ENCODE peak calls at places on chromosomes 3 and 15, in six cellular contexts. G, I, K, W, N and B are unnamed samples.

GRCh38 chr3:157370867-157371266 is 65.8 kb upstream of the PTX3 start:
- DNase-seq in I (no peak), K (no peak), W (no peak), G (no peak), N (no peak), B (no peak)

GRCh38 chr15:52348056-52348745 is 52.6 kb upstream of the MYO5C start:
- DNase-seq in W (no peak), I (peak), K (no peak), G (no peak), N (peak), B (no peak)

GRCh38 chr3:173371848-173372487 is 25.6 kb upstream of the NLGN1 start:
- DNase-seq in K (no peak), N (no peak), I (peak), W (peak), G (no peak), B (no peak)

GRCh38 chr3:32706348-32707025 is 21.5 kb downstream of the CNOT10 start:
- DNase-seq in K (no peak), G (no peak), N (no peak), W (no peak), I (peak), B (no peak)

GRCh38 chr15:90099868-90100854 is 2.1 kb downstream of the IDH2 start:
- DNase-seq in N (peak), G (no peak), I (peak), K (peak), W (no peak), B (peak)

GRCh38 chr15:31977138-31977537 is 53.2 kb upstream of the CHRNA7 start:
- DNase-seq in N (no peak), W (no peak), K (no peak), I (no peak), G (no peak), B (no peak)

GRCh38 chr3:166445865-166446264 is 608.6 kb upstream of the BCHE start:
- DNase-seq in K (no peak), W (no peak), I (peak), G (no peak), N (no peak), B (no peak)

GRCh38 chr3:56042326-56042951 is 425.8 kb downstream of the ERC2 start:
- DNase-seq in W (no peak), G (no peak), I (peak), K (no peak), N (no peak), B (no peak)

GRCh38 chr15:89098281-89098680 is 10.0 kb downstream of the ABHD2 start:
- DNase-seq in G (no peak), W (no peak), N (no peak), K (no peak), I (peak), B (peak)

GRCh38 chr15:70964058-70964457 is 71.4 kb downstream of the LRRC49 start:
- DNase-seq in W (no peak), G (no peak), K (no peak), I (peak), N (no peak), B (no peak)

GRCh38 chr3:127418560-127419099 is 130.8 kb upstream of the PRR20G start:
- DNase-seq in I (no peak), N (no peak), W (no peak), K (no peak), G (no peak), B (no peak)

GRCh38 chr3:43523454-43524053 is 98.3 kb downstream of the ANO10 start:
- DNase-seq in K (no peak), G (peak), N (no peak), W (no peak), I (peak), B (no peak)

GRCh38 chr15:100628746-100629145 is 26.4 kb downstream of the ASB7 start:
- DNase-seq in I (no peak), K (no peak), G (no peak), N (no peak), W (no peak), B (no peak)

DNA sequence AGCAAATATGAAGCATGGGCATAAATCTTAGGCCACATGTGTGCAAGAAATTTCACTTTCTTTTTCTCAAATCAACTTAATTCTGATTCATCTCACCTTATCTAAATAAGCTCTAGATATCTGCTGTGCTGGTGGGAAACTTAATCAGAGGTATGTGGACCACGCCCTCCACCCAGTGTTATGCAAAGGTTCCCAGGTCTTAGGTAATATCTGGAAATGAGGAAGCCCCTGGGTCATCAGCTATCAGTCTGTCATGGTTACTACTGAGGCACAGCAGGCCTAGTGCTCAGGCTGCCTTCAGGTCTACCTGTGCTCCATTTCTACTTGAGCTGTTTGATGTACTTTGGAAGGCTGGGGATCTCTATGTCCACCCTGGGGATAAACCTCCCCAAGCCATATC is 134.4 kb upstream of the KCNH8 start:
- DNase-seq in N (no peak), W (no peak), K (no peak), G (no peak), I (no peak), B (no peak)
- H3K27ac ChIP-seq in N (no peak), W (no peak), K (no peak), G (no peak), I (no peak), B (no peak)

GRCh38 chr3:25783661-25784512 is 644 bp upstream of the NGLY1 start:
- DNase-seq in G (no peak), K (no peak), W (peak), I (peak), N (peak), B (peak)

GRCh38 chr3:25781758-25782594 is 1.3 kb downstream of the NGLY1 start:
- DNase-seq in G (peak), N (no peak), W (no peak), K (no peak), I (no peak), B (no peak)

GRCh38 chr3:25781145-25781757 is 2.0 kb downstream of the NGLY1 start:
- DNase-seq in W (no peak), G (no peak), K (no peak), I (no peak), N (no peak), B (no peak)

GRCh38 chr3:25782636-25782937 is 656 bp downstream of the NGLY1 start:
- DNase-seq in I (no peak), N (no peak), G (no peak), K (no peak), W (no peak), B (no peak)

DNA sequence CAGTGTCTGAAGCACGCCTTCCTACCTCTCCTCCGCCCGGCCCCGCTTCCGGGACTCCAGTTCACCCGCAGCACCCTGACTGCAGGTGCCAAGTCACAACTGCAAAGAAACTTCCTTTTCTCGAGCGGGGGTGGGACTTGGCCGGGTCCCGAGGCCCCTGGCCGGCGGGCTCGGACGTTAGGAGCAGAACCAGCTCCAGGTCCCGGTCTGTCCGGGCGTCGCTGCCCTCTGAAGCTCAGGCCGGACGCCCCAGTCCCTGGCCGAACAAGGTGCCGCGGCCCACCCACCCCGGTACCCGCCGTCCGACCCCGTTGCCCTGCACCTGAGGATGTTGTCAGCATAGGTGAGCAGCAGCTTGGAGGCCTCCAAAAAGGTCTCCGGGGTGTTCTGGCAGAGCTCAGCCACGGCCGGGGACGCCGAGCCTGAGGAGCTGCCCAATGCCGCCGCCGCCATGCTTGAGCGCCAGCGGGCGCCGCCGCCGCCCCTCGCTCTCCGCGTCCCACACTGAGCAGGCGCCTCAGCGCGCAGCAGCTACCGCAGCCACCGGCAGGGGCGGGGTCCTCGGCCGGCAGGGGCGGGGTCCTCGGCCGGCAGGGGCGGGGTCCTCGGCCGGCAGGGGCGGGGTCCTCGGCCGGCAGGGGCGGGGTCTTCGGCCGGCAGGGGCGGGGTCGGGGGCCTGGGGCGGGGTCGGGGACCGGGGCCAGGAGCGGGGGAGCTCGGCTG is at the start of gene NGLY1:
- DNase-seq in N (peak), K (peak), W (peak), I (peak), G (no peak), B (peak)
- TF ChIP-seq POLR2A in N (peak), K (peak), W (peak), I (peak), G (peak), B (peak)

GRCh38 chr15:85541744-85542143 is 161.3 kb downstream of the AKAP13 start:
- DNase-seq in N (no peak), I (peak), W (no peak), G (no peak), K (no peak), B (no peak)

GRCh38 chr15:85542488-85542887 is 162.1 kb downstream of the AKAP13 start:
- DNase-seq in I (no peak), G (no peak), N (no peak), W (no peak), K (no peak), B (no peak)

GRCh38 chr15:85539491-85539890 is 159.1 kb downstream of the AKAP13 start:
- DNase-seq in K (no peak), G (no peak), N (no peak), I (no peak), W (no peak), B (no peak)

GRCh38 chr15:85542895-85543331 is 162.5 kb downstream of the AKAP13 start:
- DNase-seq in W (no peak), K (no peak), G (no peak), N (no peak), I (peak), B (no peak)

GRCh38 chr15:85540085-85540797 is 159.8 kb downstream of the AKAP13 start:
- DNase-seq in G (no peak), W (no peak), N (no peak), I (no peak), K (no peak), B (no peak)
- H3K27ac ChIP-seq in G (no peak), W (no peak), N (no peak), I (no peak), K (no peak), B (no peak)

GRCh38 chr15:29821416-29822099 is 710 bp downstream of the TJP1 start:
- DNase-seq in N (peak), I (peak), W (peak), K (peak), G (no peak), B (peak)
- TF ChIP-seq POLR2A in N (no peak), I (no peak), W (peak), K (peak), G (no peak), B (peak)

GRCh38 chr3:8080464-8080863 is 421.2 kb upstream of the LMCD1 start:
- DNase-seq in I (no peak), N (no peak), K (no peak), G (no peak), W (no peak), B (no peak)
- H3K27ac ChIP-seq in I (no peak), N (no peak), K (no peak), G (no peak), W (no peak), B (no peak)

GRCh38 chr3:9396632-9397330 is 634 bp upstream of the SETD5 start:
- DNase-seq in I (peak), G (peak), W (peak), N (peak), K (peak), B (peak)

GRCh38 chr3:9399746-9400145 is 2.3 kb downstream of the SETD5 start:
- DNase-seq in K (peak), I (peak), W (peak), N (peak), G (no peak), B (peak)

GRCh38 chr3:9397331-9397910 is at the start of gene SETD5:
- DNase-seq in I (peak), G (peak), N (peak), K (peak), W (peak), B (peak)

GRCh38 chr3:9398715-9399708 is 1.6 kb downstream of the SETD5 start:
- DNase-seq in K (no peak), I (peak), N (no peak), W (no peak), G (no peak), B (no peak)

DNA sequence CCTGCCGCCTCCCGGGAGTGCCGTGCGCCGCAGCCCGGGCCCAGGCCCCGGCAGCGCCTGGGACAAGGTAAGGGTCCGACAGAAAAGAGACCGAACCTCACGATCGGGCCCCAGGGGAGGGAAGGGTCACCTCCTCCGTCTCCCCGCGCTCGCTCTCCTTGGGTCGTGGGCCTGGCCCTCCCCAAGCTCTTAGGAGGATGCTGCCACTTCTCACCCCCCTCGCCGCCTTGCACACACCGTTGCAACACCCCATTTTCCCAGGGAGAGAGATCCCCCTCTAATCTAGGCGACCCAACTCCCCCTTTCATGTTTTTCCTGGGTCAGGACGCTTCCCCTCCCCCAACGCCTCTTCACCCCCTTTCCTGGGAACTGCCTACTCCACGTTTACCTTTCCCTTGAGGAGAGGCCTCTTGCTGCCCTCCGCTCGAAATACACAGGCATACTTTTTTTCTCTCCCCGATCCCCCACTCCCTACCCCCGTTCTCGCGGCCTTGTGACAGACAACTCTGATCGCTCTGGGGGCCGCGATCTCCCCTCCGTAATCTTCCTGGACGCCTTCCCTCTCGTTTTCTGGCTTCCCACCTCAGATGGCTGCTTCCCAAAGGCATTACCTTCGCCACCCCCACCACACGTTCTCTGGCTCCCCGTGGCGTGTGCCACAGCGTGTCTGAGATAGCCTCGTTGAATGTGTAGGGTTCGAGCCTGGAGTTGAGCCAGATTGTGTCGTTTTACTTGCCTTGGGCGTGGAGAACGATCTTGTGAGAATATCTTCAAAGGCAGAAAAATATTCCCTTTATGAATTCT is 698 bp downstream of the SETD5 start:
- DNase-seq in I (peak), K (peak), N (peak), W (peak), G (no peak), B (peak)
- TF ChIP-seq POLR2A in I (no peak), K (no peak), N (no peak), W (no peak), G (peak), B (no peak)

GRCh38 chr3:48151807-48152427 is 36.3 kb downstream of the CDC25A start:
- DNase-seq in G (no peak), K (no peak), W (peak), I (peak), N (no peak), B (no peak)
- H3K27ac ChIP-seq in G (no peak), K (no peak), W (peak), I (peak), N (no peak), B (no peak)

DNA sequence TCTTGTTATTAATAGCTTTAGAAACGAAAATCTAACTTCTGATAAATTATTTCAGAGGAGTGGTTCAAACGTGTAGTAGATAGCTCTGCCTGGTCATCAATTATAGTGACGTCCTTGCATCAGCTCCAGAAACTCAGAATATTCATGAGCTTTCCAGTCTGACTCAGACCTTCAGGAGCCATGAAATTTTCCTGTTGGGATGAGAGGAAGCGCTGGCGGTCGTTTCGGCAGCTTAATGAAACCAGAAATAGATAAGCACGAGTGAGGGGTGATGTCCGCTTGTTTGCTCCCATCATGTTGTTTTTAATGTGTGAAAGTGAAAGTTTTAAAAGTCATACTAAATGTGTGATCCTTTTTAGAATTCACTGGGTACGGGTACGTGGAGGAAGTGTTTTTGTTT is 141.1 kb downstream of the PGPEP1L start:
- DNase-seq in W (peak), N (no peak), G (no peak), I (peak), K (no peak), B (no peak)
- TF ChIP-seq POLR2A in W (no peak), N (no peak), G (no peak), I (peak), K (no peak), B (no peak)

GRCh38 chr3:52844290-52844985 is 9.6 kb upstream of the MUSTN1 start:
- DNase-seq in I (no peak), W (no peak), N (no peak), K (no peak), G (no peak), B (no peak)

GRCh38 chr3:52845157-52845556 is 10.3 kb upstream of the MUSTN1 start:
- DNase-seq in W (peak), G (no peak), N (peak), I (peak), K (peak), B (peak)

GRCh38 chr3:52846427-52846983 is 11.7 kb upstream of the MUSTN1 start:
- DNase-seq in W (no peak), K (no peak), N (no peak), I (no peak), G (no peak), B (no peak)

GRCh38 chr3:52847241-52847640 is 12.4 kb upstream of the MUSTN1 start:
- DNase-seq in I (no peak), W (no peak), K (no peak), N (no peak), G (no peak), B (no peak)

DNA sequence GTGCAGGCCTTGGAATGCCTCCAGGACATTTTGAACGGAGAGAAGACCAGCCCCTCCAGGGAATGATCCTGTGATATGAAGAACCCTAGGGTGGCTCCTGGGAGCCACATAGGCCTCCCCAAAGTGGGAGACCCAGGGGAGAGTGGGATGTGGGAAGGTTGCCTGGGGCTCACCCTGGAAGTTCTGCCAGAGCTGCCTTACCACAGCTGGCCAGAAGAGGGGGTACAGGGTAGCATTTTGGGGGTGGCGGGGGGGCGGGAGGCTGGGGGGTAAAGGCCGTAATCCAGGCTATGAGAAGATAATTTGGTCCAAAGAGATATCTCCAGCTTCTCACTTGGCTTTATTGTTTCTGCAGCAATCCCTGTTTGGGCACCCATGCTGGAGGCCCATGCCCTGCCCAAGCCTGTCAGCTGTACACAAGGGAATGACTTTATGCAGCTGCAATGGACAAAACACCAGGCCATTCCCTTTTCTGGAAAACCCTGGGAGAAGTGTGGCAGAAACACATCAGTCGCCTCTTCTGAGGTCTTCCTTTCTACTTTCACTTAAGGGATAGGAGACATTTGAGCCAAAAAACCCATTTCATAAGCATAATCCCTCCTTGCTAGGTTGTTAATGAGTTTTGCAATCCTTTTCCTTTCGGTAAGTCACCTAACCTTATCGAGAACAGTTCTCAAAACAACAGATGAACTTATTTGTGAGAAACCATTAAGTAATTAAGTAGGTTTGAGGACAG is 11.0 kb upstream of the MUSTN1 start:
- DNase-seq in G (no peak), N (no peak), I (no peak), K (no peak), W (no peak), B (no peak)
- H3K27ac ChIP-seq in G (no peak), N (peak), I (no peak), K (peak), W (peak), B (peak)